ENCODE peak calls at places on chromosomes 13 and 19, in seven cellular contexts. V, W, Q, C, L, G and S are unnamed samples.

GRCh38 chr13:85738696-85739320 is 60.4 kb downstream of the SLITRK6 start:
- DNase-seq in V (no peak), C (no peak), Q (no peak), W (no peak), L (no peak), G (no peak), S (no peak)

GRCh38 chr19:32230441-32230840 is 115.0 kb upstream of the ZNF507 start:
- DNase-seq in V (no peak), W (no peak), G (no peak), Q (no peak), L (no peak), C (no peak), S (no peak)

GRCh38 chr13:33649212-33649917 is 168.6 kb upstream of the RFC3 start:
- DNase-seq in Q (no peak), V (no peak), W (no peak), C (no peak), L (no peak), G (no peak), S (no peak)

GRCh38 chr19:15276620-15277019 is 44.4 kb upstream of the EPHX3 start:
- DNase-seq in C (no peak), W (no peak), V (no peak), Q (no peak), L (no peak), G (no peak), S (no peak)

GRCh38 chr13:29924482-29924884 is 74.1 kb upstream of the UBL3 start:
- DNase-seq in V (no peak), G (no peak), Q (no peak), W (no peak), C (no peak), L (no peak), S (no peak)

GRCh38 chr19:13025819-13026477 is 30.7 kb downstream of the NFIX start:
- DNase-seq in C (no peak), L (no peak), Q (no peak), W (no peak), V (no peak), G (no peak), S (no peak)

GRCh38 chr13:107866007-107866665 is 349.2 kb downstream of the LIG4 start:
- DNase-seq in V (peak), C (no peak), G (peak), Q (no peak), W (no peak), L (no peak), S (no peak)

GRCh38 chr19:3440082-3440481 is 40.2 kb downstream of the SMIM24 start:
- DNase-seq in V (peak), C (peak), Q (peak), G (peak), L (no peak), W (peak), S (peak)

GRCh38 chr13:83940742-83941141 is 58.5 kb upstream of the SLITRK1 start:
- DNase-seq in W (no peak), V (no peak), C (no peak), L (no peak), Q (no peak), G (no peak), S (no peak)

GRCh38 chr19:32339988-32340874 is 5.2 kb upstream of the ZNF507 start:
- DNase-seq in W (peak), V (peak), C (peak), L (peak), G (peak), Q (peak), S (no peak)

GRCh38 chr19:5691930-5692784 is 2.1 kb downstream of the RPL36 start:
- DNase-seq in V (peak), L (no peak), W (peak), C (no peak), Q (no peak), G (peak), S (no peak)

GRCh38 chr19:45444318-45445041 is 20.8 kb upstream of the ERCC1 start:
- DNase-seq in G (peak), V (peak), W (peak), C (peak), Q (peak), L (peak), S (peak)

GRCh38 chr13:46630419-46631183 is 77.6 kb downstream of the LRCH1 start:
- DNase-seq in W (no peak), L (no peak), G (no peak), V (no peak), C (no peak), Q (no peak), S (no peak)

GRCh38 chr19:14611051-14611450 is 28.2 kb downstream of the CLEC17A start:
- DNase-seq in V (no peak), G (no peak), Q (no peak), L (no peak), W (no peak), C (no peak), S (no peak)

GRCh38 chr13:103299079-103299478 is 232.9 kb upstream of the SLC10A2 start:
- DNase-seq in L (no peak), V (peak), G (no peak), C (no peak), Q (no peak), W (no peak), S (no peak)

GRCh38 chr19:1171755-1172352 is 2.2 kb downstream of the SBNO2 start:
- DNase-seq in C (no peak), W (peak), G (no peak), Q (no peak), V (no peak), L (no peak), S (no peak)

GRCh38 chr19:4066682-4067395 is at the start of gene ZBTB7A:
- DNase-seq in V (peak), W (peak), Q (peak), L (no peak), G (peak), C (peak), S (peak)

GRCh38 chr19:31730270-31730669 is 381.0 kb upstream of the TSHZ3 start:
- DNase-seq in Q (no peak), W (no peak), L (no peak), G (no peak), C (no peak), V (no peak), S (no peak)

GRCh38 chr19:48632692-48633147 is 4.5 kb downstream of the DBP start:
- DNase-seq in W (no peak), C (no peak), V (no peak), G (no peak), L (no peak), Q (no peak), S (no peak)

GRCh38 chr19:31283701-31284100 is 65.5 kb downstream of the TSHZ3 start:
- DNase-seq in L (no peak), C (no peak), G (no peak), W (no peak), Q (no peak), V (no peak), S (no peak)

GRCh38 chr13:94595006-94595942 is 678 bp downstream of the TGDS start:
- DNase-seq in C (peak), L (no peak), V (peak), G (peak), Q (no peak), W (no peak), S (no peak)

GRCh38 chr19:3084943-3085342 is 9.2 kb upstream of the GNA11 start:
- DNase-seq in W (no peak), G (no peak), C (no peak), L (no peak), Q (no peak), V (no peak), S (no peak)

GRCh38 chr19:13668964-13669363 is 95.4 kb upstream of the MRI1 start:
- DNase-seq in V (no peak), Q (no peak), C (no peak), G (no peak), L (no peak), W (no peak), S (no peak)

GRCh38 chr13:40438999-40439797 is 227.2 kb downstream of the FOXO1 start:
- DNase-seq in W (no peak), C (peak), L (no peak), G (no peak), V (no peak), Q (no peak), S (no peak)

GRCh38 chr13:96662036-96662435 is 332.2 kb downstream of the OXGR1 start:
- DNase-seq in Q (no peak), V (no peak), W (no peak), L (no peak), C (no peak), G (no peak), S (no peak)

GRCh38 chr13:74886496-74886895 is 595.5 kb downstream of the TBC1D4 start:
- DNase-seq in V (no peak), G (no peak), W (no peak), L (no peak), C (no peak), Q (no peak), S (no peak)

GRCh38 chr13:33080962-33081655 is 64.9 kb downstream of the KL start:
- DNase-seq in Q (no peak), V (no peak), L (no peak), W (no peak), C (no peak), G (no peak), S (no peak)

GRCh38 chr13:36370108-36370429 is 23.9 kb upstream of the SPART start:
- DNase-seq in Q (no peak), G (no peak), W (no peak), C (no peak), L (no peak), V (no peak), S (no peak)